ENCODE peak calls at places on chromosomes 11 and 22, in nine cellular contexts. One of them, this sample, is unnamed.

GRCh38 chr11:10941429-10941828 is 83.6 kb upstream of the ZBED5 start:
- DNase-seq in IMR-90: no peak
- DNase-seq in HS-27A: no peak
- DNase-seq in brain microvascular endothelial cell: no peak
- DNase-seq in COR-L47: no peak
- DNase-seq in HuH-7: no peak
- DNase-seq in AG09309: no peak
- DNase-seq in activated CD4-positive, alpha-beta T cell treated with anti-CD3 and anti-CD28 coated beads, Interleukin-2, amount 10 ng/mL, durations not matched to agents 7 days and 5 days: no peak
- DNase-seq in GM12878: no peak
- DNase-seq in this sample: no peak

GRCh38 chr11:114296190-114296978 is at the start of gene NNMT:
- DNase-seq in COR-L47: no peak
- DNase-seq in HS-27A: no peak
- DNase-seq in AG09309: peak
- DNase-seq in HuH-7: no peak
- DNase-seq in IMR-90: peak
- DNase-seq in GM12878: no peak
- DNase-seq in activated CD4-positive, alpha-beta T cell treated with anti-CD3 and anti-CD28 coated beads, Interleukin-2, amount 10 ng/mL, durations not matched to agents 7 days and 5 days: no peak
- DNase-seq in brain microvascular endothelial cell: peak
- DNase-seq in this sample: peak

GRCh38 chr11:26778000-26778757 is 56.3 kb upstream of the SLC5A12 start:
- DNase-seq in HS-27A: no peak
- DNase-seq in COR-L47: no peak
- DNase-seq in HuH-7: no peak
- DNase-seq in AG09309: peak
- DNase-seq in activated CD4-positive, alpha-beta T cell treated with anti-CD3 and anti-CD28 coated beads, Interleukin-2, amount 10 ng/mL, durations not matched to agents 7 days and 5 days: no peak
- DNase-seq in IMR-90: peak
- DNase-seq in GM12878: no peak
- DNase-seq in brain microvascular endothelial cell: no peak
- DNase-seq in this sample: no peak

GRCh38 chr11:88538088-88538487 is 200.6 kb upstream of the CTSC start:
- DNase-seq in HuH-7: no peak
- DNase-seq in HS-27A: no peak
- DNase-seq in GM12878: no peak
- DNase-seq in IMR-90: peak
- DNase-seq in activated CD4-positive, alpha-beta T cell treated with anti-CD3 and anti-CD28 coated beads, Interleukin-2, amount 10 ng/mL, durations not matched to agents 7 days and 5 days: no peak
- DNase-seq in COR-L47: no peak
- DNase-seq in AG09309: peak
- DNase-seq in brain microvascular endothelial cell: no peak
- DNase-seq in this sample: no peak

GRCh38 chr11:63920126-63920869 is 3.3 kb upstream of the RCOR2 start:
- DNase-seq in activated CD4-positive, alpha-beta T cell treated with anti-CD3 and anti-CD28 coated beads, Interleukin-2, amount 10 ng/mL, durations not matched to agents 7 days and 5 days: no peak
- DNase-seq in HuH-7: peak
- DNase-seq in COR-L47: no peak
- DNase-seq in AG09309: no peak
- DNase-seq in HS-27A: no peak
- DNase-seq in GM12878: no peak
- DNase-seq in brain microvascular endothelial cell: no peak
- DNase-seq in IMR-90: no peak
- DNase-seq in this sample: peak

GRCh38 chr11:62593434-62594044 is 2.2 kb upstream of the TUT1 start:
- DNase-seq in brain microvascular endothelial cell: peak
- DNase-seq in activated CD4-positive, alpha-beta T cell treated with anti-CD3 and anti-CD28 coated beads, Interleukin-2, amount 10 ng/mL, durations not matched to agents 7 days and 5 days: peak
- DNase-seq in IMR-90: peak
- DNase-seq in HS-27A: no peak
- DNase-seq in AG09309: no peak
- DNase-seq in HuH-7: no peak
- DNase-seq in GM12878: no peak
- DNase-seq in COR-L47: peak
- DNase-seq in this sample: peak

GRCh38 chr22:44129614-44129976 is 51.1 kb upstream of the PARVG start:
- DNase-seq in AG09309: no peak
- DNase-seq in COR-L47: no peak
- DNase-seq in GM12878: no peak
- DNase-seq in IMR-90: peak
- DNase-seq in HS-27A: no peak
- DNase-seq in brain microvascular endothelial cell: no peak
- DNase-seq in activated CD4-positive, alpha-beta T cell treated with anti-CD3 and anti-CD28 coated beads, Interleukin-2, amount 10 ng/mL, durations not matched to agents 7 days and 5 days: no peak
- DNase-seq in HuH-7: no peak
- DNase-seq in this sample: no peak

GRCh38 chr22:31618057-31618456 is 44.0 kb downstream of the PISD start:
- DNase-seq in AG09309: no peak
- DNase-seq in COR-L47: peak
- DNase-seq in brain microvascular endothelial cell: no peak
- DNase-seq in HuH-7: no peak
- DNase-seq in IMR-90: no peak
- DNase-seq in HS-27A: no peak
- DNase-seq in GM12878: no peak
- DNase-seq in activated CD4-positive, alpha-beta T cell treated with anti-CD3 and anti-CD28 coated beads, Interleukin-2, amount 10 ng/mL, durations not matched to agents 7 days and 5 days: no peak
- DNase-seq in this sample: no peak

GRCh38 chr11:12914401-12914912 is 94.7 kb upstream of the RASSF10 start:
- DNase-seq in COR-L47: no peak
- DNase-seq in activated CD4-positive, alpha-beta T cell treated with anti-CD3 and anti-CD28 coated beads, Interleukin-2, amount 10 ng/mL, durations not matched to agents 7 days and 5 days: no peak
- DNase-seq in brain microvascular endothelial cell: no peak
- DNase-seq in IMR-90: peak
- DNase-seq in AG09309: peak
- DNase-seq in HS-27A: no peak
- DNase-seq in HuH-7: peak
- DNase-seq in GM12878: no peak
- DNase-seq in this sample: peak

GRCh38 chr11:59271247-59271755 is 58.6 kb upstream of the MPEG1 start:
- DNase-seq in activated CD4-positive, alpha-beta T cell treated with anti-CD3 and anti-CD28 coated beads, Interleukin-2, amount 10 ng/mL, durations not matched to agents 7 days and 5 days: no peak
- DNase-seq in HuH-7: no peak
- DNase-seq in IMR-90: no peak
- DNase-seq in AG09309: no peak
- DNase-seq in brain microvascular endothelial cell: no peak
- DNase-seq in GM12878: no peak
- DNase-seq in COR-L47: no peak
- DNase-seq in HS-27A: no peak
- DNase-seq in this sample: no peak

GRCh38 chr22:30335236-30335635 is 8.5 kb upstream of the TBC1D10A start:
- DNase-seq in COR-L47: no peak
- DNase-seq in HS-27A: no peak
- DNase-seq in activated CD4-positive, alpha-beta T cell treated with anti-CD3 and anti-CD28 coated beads, Interleukin-2, amount 10 ng/mL, durations not matched to agents 7 days and 5 days: no peak
- DNase-seq in AG09309: no peak
- DNase-seq in GM12878: no peak
- DNase-seq in IMR-90: no peak
- DNase-seq in HuH-7: no peak
- DNase-seq in brain microvascular endothelial cell: no peak
- DNase-seq in this sample: no peak

GRCh38 chr22:29300467-29300806 is 6.0 kb upstream of the GAS2L1 start:
- DNase-seq in activated CD4-positive, alpha-beta T cell treated with anti-CD3 and anti-CD28 coated beads, Interleukin-2, amount 10 ng/mL, durations not matched to agents 7 days and 5 days: no peak
- DNase-seq in IMR-90: no peak
- DNase-seq in brain microvascular endothelial cell: no peak
- DNase-seq in AG09309: no peak
- DNase-seq in HS-27A: no peak
- DNase-seq in GM12878: no peak
- DNase-seq in HuH-7: no peak
- DNase-seq in COR-L47: no peak
- DNase-seq in this sample: peak

GRCh38 chr11:2735053-2735589 is 35.3 kb upstream of the KCNQ1OT1 start:
- DNase-seq in HS-27A: no peak
- DNase-seq in activated CD4-positive, alpha-beta T cell treated with anti-CD3 and anti-CD28 coated beads, Interleukin-2, amount 10 ng/mL, durations not matched to agents 7 days and 5 days: no peak
- DNase-seq in IMR-90: no peak
- DNase-seq in COR-L47: no peak
- DNase-seq in AG09309: no peak
- DNase-seq in HuH-7: no peak
- DNase-seq in GM12878: no peak
- DNase-seq in brain microvascular endothelial cell: no peak
- DNase-seq in this sample: no peak

GRCh38 chr11:66891849-66892660 is 35.2 kb downstream of the LRFN4 start:
- DNase-seq in HS-27A: peak
- DNase-seq in activated CD4-positive, alpha-beta T cell treated with anti-CD3 and anti-CD28 coated beads, Interleukin-2, amount 10 ng/mL, durations not matched to agents 7 days and 5 days: peak
- DNase-seq in brain microvascular endothelial cell: peak
- DNase-seq in GM12878: peak
- DNase-seq in IMR-90: peak
- DNase-seq in AG09309: peak
- DNase-seq in COR-L47: no peak
- DNase-seq in HuH-7: peak
- DNase-seq in this sample: no peak

GRCh38 chr22:32053165-32053755 is 10.2 kb downstream of the SLC5A1 start:
- DNase-seq in AG09309: no peak
- DNase-seq in GM12878: no peak
- DNase-seq in activated CD4-positive, alpha-beta T cell treated with anti-CD3 and anti-CD28 coated beads, Interleukin-2, amount 10 ng/mL, durations not matched to agents 7 days and 5 days: no peak
- DNase-seq in COR-L47: no peak
- DNase-seq in HuH-7: no peak
- DNase-seq in HS-27A: no peak
- DNase-seq in brain microvascular endothelial cell: no peak
- DNase-seq in IMR-90: no peak
- DNase-seq in this sample: no peak

GRCh38 chr11:126842038-126842437 is 158.5 kb downstream of the KIRREL3 start:
- DNase-seq in GM12878: no peak
- DNase-seq in HuH-7: no peak
- DNase-seq in COR-L47: no peak
- DNase-seq in IMR-90: no peak
- DNase-seq in activated CD4-positive, alpha-beta T cell treated with anti-CD3 and anti-CD28 coated beads, Interleukin-2, amount 10 ng/mL, durations not matched to agents 7 days and 5 days: no peak
- DNase-seq in brain microvascular endothelial cell: no peak
- DNase-seq in HS-27A: no peak
- DNase-seq in AG09309: no peak
- DNase-seq in this sample: no peak

GRCh38 chr11:94884322-94884721 is 89.0 kb downstream of the CWC15 start:
- DNase-seq in activated CD4-positive, alpha-beta T cell treated with anti-CD3 and anti-CD28 coated beads, Interleukin-2, amount 10 ng/mL, durations not matched to agents 7 days and 5 days: no peak
- DNase-seq in HS-27A: no peak
- DNase-seq in IMR-90: no peak
- DNase-seq in HuH-7: no peak
- DNase-seq in COR-L47: no peak
- DNase-seq in AG09309: no peak
- DNase-seq in brain microvascular endothelial cell: no peak
- DNase-seq in GM12878: no peak
- DNase-seq in this sample: no peak

GRCh38 chr11:96113100-96113710 is 189.3 kb upstream of the MTMR2 start:
- DNase-seq in COR-L47: no peak
- DNase-seq in HS-27A: no peak
- DNase-seq in brain microvascular endothelial cell: no peak
- DNase-seq in AG09309: peak
- DNase-seq in HuH-7: no peak
- DNase-seq in IMR-90: peak
- DNase-seq in GM12878: no peak
- DNase-seq in activated CD4-positive, alpha-beta T cell treated with anti-CD3 and anti-CD28 coated beads, Interleukin-2, amount 10 ng/mL, durations not matched to agents 7 days and 5 days: no peak
- DNase-seq in this sample: no peak

GRCh38 chr11:86486261-86487030 is 111.8 kb downstream of the CCDC81 start:
- DNase-seq in IMR-90: no peak
- DNase-seq in activated CD4-positive, alpha-beta T cell treated with anti-CD3 and anti-CD28 coated beads, Interleukin-2, amount 10 ng/mL, durations not matched to agents 7 days and 5 days: no peak
- DNase-seq in HuH-7: no peak
- DNase-seq in COR-L47: no peak
- DNase-seq in AG09309: no peak
- DNase-seq in brain microvascular endothelial cell: no peak
- DNase-seq in GM12878: no peak
- DNase-seq in HS-27A: no peak
- DNase-seq in this sample: no peak

GRCh38 chr11:75277211-75277805 is 36.7 kb downstream of the TPBGL start:
- DNase-seq in HS-27A: no peak
- DNase-seq in brain microvascular endothelial cell: no peak
- DNase-seq in GM12878: no peak
- DNase-seq in IMR-90: no peak
- DNase-seq in activated CD4-positive, alpha-beta T cell treated with anti-CD3 and anti-CD28 coated beads, Interleukin-2, amount 10 ng/mL, durations not matched to agents 7 days and 5 days: no peak
- DNase-seq in COR-L47: no peak
- DNase-seq in HuH-7: no peak
- DNase-seq in AG09309: no peak
- DNase-seq in this sample: peak

This sample was measured in ovary.